ENCODE peak calls at places on chromosomes 11 and 22, in four cellular contexts. E is CD8-positive, alpha-beta memory T cell; D is effector CD8-positive, alpha-beta T cell; R is NCI-H460. C is an unnamed sample.

GRCh38 chr11:8102296-8102915 is 21.4 kb downstream of the TUB start:
- DNase-seq in E (no peak), D (no peak), R (no peak), C (no peak)

GRCh38 chr11:74479340-74480123 is 12.2 kb upstream of the KCNE3 start:
- DNase-seq in E (no peak), D (no peak), R (no peak), C (no peak)

GRCh38 chr11:330307-330693 is 9.6 kb upstream of the IFITM3 start:
- DNase-seq in E (no peak), D (no peak), R (no peak), C (no peak)

GRCh38 chr11:58742981-58743880 is 11.5 kb upstream of the GLYAT start:
- DNase-seq in E (no peak), D (no peak), R (no peak), C (no peak)

GRCh38 chr11:93220078-93220477 is 22.3 kb upstream of the SLC36A4 start:
- DNase-seq in E (no peak), D (no peak), R (no peak), C (no peak)

GRCh38 chr11:69456712-69457111 is 24.8 kb upstream of the LINC01488 start:
- DNase-seq in E (no peak), D (no peak), R (no peak), C (no peak)

GRCh38 chr11:78780889-78781288 is 206.2 kb upstream of the NARS2 start:
- DNase-seq in E (no peak), D (no peak), R (no peak), C (no peak)

GRCh38 chr11:63534895-63535461 is 1.6 kb upstream of the PLAAT4 start:
- DNase-seq in E (peak; percentile 14), D (no peak), R (no peak), C (no peak)

GRCh38 chr11:114348200-114349191 is 51.8 kb downstream of the C11orf71 start:
- DNase-seq in E (no peak), D (no peak), R (peak; percentile 36), C (peak; percentile 76)

GRCh38 chr11:4072668-4073285 is 21.8 kb upstream of the RRM1 start:
- DNase-seq in E (peak; percentile 36), D (peak; percentile 28), R (peak; percentile 64), C (no peak)

GRCh38 chr11:61357233-61357893 is 4.3 kb downstream of the CYB561A3 start:
- DNase-seq in E (no peak), D (no peak), R (no peak), C (no peak)

GRCh38 chr22:26406118-26406517 is 22.9 kb upstream of the ASPHD2 start:
- DNase-seq in E (no peak), D (no peak), R (no peak), C (no peak)

GRCh38 chr11:88042238-88043032 is 132.8 kb downstream of the RAB38 start:
- DNase-seq in E (no peak), D (no peak), R (no peak), C (no peak)

GRCh38 chr11:121082670-121083069 is 18.4 kb upstream of the TECTA start:
- DNase-seq in E (no peak), D (no peak), R (no peak), C (no peak)

GRCh38 chr11:115279831-115280761 is 224.1 kb downstream of the CADM1 start:
- DNase-seq in E (no peak), D (no peak), R (no peak), C (no peak)

GRCh38 chr11:130381317-130381716 is 47.1 kb downstream of the ADAMTS8 start:
- DNase-seq in E (no peak), D (no peak), R (no peak), C (no peak)

GRCh38 chr11:62149986-62150886 is 26.4 kb downstream of the INCENP start:
- DNase-seq in E (no peak), D (no peak), R (no peak), C (no peak)

GRCh38 chr22:25060522-25061071 is 108.1 kb downstream of the KIAA1671 start:
- DNase-seq in E (no peak), D (no peak), R (no peak), C (no peak)

GRCh38 chr11:70134490-70134889 is 56.4 kb downstream of the ANO1 start:
- DNase-seq in E (no peak), D (no peak), R (no peak), C (no peak)

GRCh38 chr11:22920939-22921565 is 60.8 kb upstream of the CCDC179 start:
- DNase-seq in E (no peak), D (no peak), R (peak; percentile 33), C (no peak)

GRCh38 chr11:120180571-120181445 is 30.0 kb upstream of the OAF start:
- DNase-seq in E (no peak), D (no peak), R (no peak), C (peak; percentile 4)

C was measured in tibial nerve.